ENCODE peak calls at places on chromosomes 4 and X, in six cellular contexts. A, D, C, K, W and R are unnamed samples.

GRCh38 chr4:55939437-55939836 is 9.3 kb upstream of the CEP135 start:
- DNase-seq in A (no peak), D (no peak), C (no peak), K (no peak), W (no peak), R (no peak)

GRCh38 chr4:120025516-120025915 is 41.1 kb downstream of the MAD2L1 start:
- DNase-seq in A (no peak), D (no peak), C (no peak), K (no peak), W (no peak), R (no peak)

GRCh38 chrX:14010566-14010965 is 19.1 kb downstream of the GEMIN8 start:
- DNase-seq in A (no peak), D (no peak), C (no peak), K (no peak), W (no peak), R (no peak)

GRCh38 chrX:54695231-54695630 is 102.8 kb downstream of the ITIH6 start:
- DNase-seq in A (no peak), D (no peak), C (no peak), K (no peak), W (no peak), R (no peak)

GRCh38 chrX:30489323-30489722 is 88.2 kb downstream of the TASL start:
- DNase-seq in A (no peak), D (no peak), C (peak; percentile 9), K (peak; percentile 3), W (no peak), R (no peak)

GRCh38 chrX:21926527-21927278 is 13.8 kb upstream of the SMS start:
- DNase-seq in A (no peak), D (no peak), C (peak; percentile 77), K (no peak), W (no peak), R (no peak)

GRCh38 chr4:128427832-128428366 is 140.3 kb upstream of the PGRMC2 start:
- DNase-seq in A (no peak), D (no peak), C (peak; percentile 79), K (peak; percentile 33), W (no peak), R (no peak)

GRCh38 chr4:107586321-107586720 is 133.7 kb downstream of the PAPSS1 start:
- DNase-seq in A (no peak), D (no peak), C (no peak), K (no peak), W (no peak), R (no peak)

GRCh38 chrX:66200855-66201795 is 37.1 kb downstream of the HEPH start:
- DNase-seq in A (no peak), D (no peak), C (no peak), K (no peak), W (no peak), R (no peak)

GRCh38 chr4:66694716-66695115 is 850.6 kb downstream of the CENPC start:
- DNase-seq in A (no peak), D (no peak), C (no peak), K (no peak), W (no peak), R (no peak)

GRCh38 chr4:1660948-1661677 is 23.0 kb downstream of the FAM53A start:
- DNase-seq in A (no peak), D (no peak), C (no peak), K (no peak), W (no peak), R (no peak)

GRCh38 chrX:86149089-86149488 is 838 bp downstream of the DACH2 start:
- DNase-seq in A (no peak), D (no peak), C (no peak), K (no peak), W (no peak), R (no peak)

GRCh38 chr4:139099366-139099982 is 77.5 kb downstream of the ELF2 start:
- DNase-seq in A (no peak), D (peak; percentile 31), C (peak; percentile 47), K (peak; percentile 70), W (no peak), R (peak; percentile 82)

GRCh38 chrX:47664737-47665136 is 5.8 kb upstream of the UXT start:
- DNase-seq in A (no peak), D (no peak), C (no peak), K (peak; percentile 24), W (no peak), R (no peak)

GRCh38 chr4:16598241-16599224 is 299.9 kb downstream of the LDB2 start:
- DNase-seq in A (no peak), D (no peak), C (no peak), K (no peak), W (no peak), R (no peak)

GRCh38 chrX:132216806-132217202 is 2.4 kb downstream of the RAP2C start:
- DNase-seq in A (no peak), D (no peak), C (no peak), K (no peak), W (no peak), R (no peak)

GRCh38 chr4:79623125-79623905 is 215.3 kb upstream of the GK2 start:
- DNase-seq in A (no peak), D (no peak), C (no peak), K (no peak), W (no peak), R (peak; percentile 73)

GRCh38 chrX:27548624-27549023 is 41.5 kb upstream of the DCAF8L2 start:
- DNase-seq in A (no peak), D (no peak), C (no peak), K (no peak), W (no peak), R (no peak)

GRCh38 chr4:145625677-145626622 is 6.8 kb downstream of the MMAA start:
- DNase-seq in A (no peak), D (no peak), C (no peak), K (no peak), W (no peak), R (no peak)

GRCh38 chr4:111268769-111269414 is 646.0 kb upstream of the PITX2 start:
- DNase-seq in A (no peak), D (no peak), C (no peak), K (no peak), W (no peak), R (no peak)

GRCh38 chr4:108706289-108706688 is 55.9 kb downstream of the OSTC start:
- DNase-seq in A (no peak), D (no peak), C (no peak), K (no peak), W (no peak), R (no peak)

GRCh38 chrX:117839544-117839943 is 277.1 kb downstream of the KLHL13 start:
- DNase-seq in A (no peak), D (no peak), C (no peak), K (peak; percentile 13), W (no peak), R (no peak)

GRCh38 chrX:1646009-1646408 is 31.1 kb downstream of the ASMT start:
- DNase-seq in A (no peak), D (no peak), C (no peak), K (no peak), W (no peak), R (no peak)

GRCh38 chrX:155225774-155226173 is 9.5 kb downstream of the VBP1 start:
- DNase-seq in A (no peak), D (no peak), C (no peak), K (no peak), W (no peak), R (no peak)

GRCh38 chr4:48259748-48260147 is 9.9 kb downstream of the TEC start:
- DNase-seq in A (no peak), D (no peak), C (no peak), K (no peak), W (no peak), R (no peak)

GRCh38 chr4:48262926-48263325 is 6.7 kb downstream of the TEC start:
- DNase-seq in A (no peak), D (no peak), C (no peak), K (no peak), W (no peak), R (no peak)

GRCh38 chr4:48262484-48262883 is 7.2 kb downstream of the TEC start:
- DNase-seq in A (no peak), D (no peak), C (no peak), K (no peak), W (no peak), R (no peak)

GRCh38 chr4:48258845-48259397 is 10.7 kb downstream of the TEC start:
- DNase-seq in A (no peak), D (no peak), C (no peak), K (no peak), W (no peak), R (no peak)

GRCh38 chr4:48261288-48261687 is 8.3 kb downstream of the TEC start:
- DNase-seq in A (no peak), D (no peak), C (no peak), K (no peak), W (no peak), R (no peak)
- TF ChIP-seq EP300 in A (no peak), D (no peak), C (no peak), K (no peak), W (no peak), R (no peak)

DNA sequence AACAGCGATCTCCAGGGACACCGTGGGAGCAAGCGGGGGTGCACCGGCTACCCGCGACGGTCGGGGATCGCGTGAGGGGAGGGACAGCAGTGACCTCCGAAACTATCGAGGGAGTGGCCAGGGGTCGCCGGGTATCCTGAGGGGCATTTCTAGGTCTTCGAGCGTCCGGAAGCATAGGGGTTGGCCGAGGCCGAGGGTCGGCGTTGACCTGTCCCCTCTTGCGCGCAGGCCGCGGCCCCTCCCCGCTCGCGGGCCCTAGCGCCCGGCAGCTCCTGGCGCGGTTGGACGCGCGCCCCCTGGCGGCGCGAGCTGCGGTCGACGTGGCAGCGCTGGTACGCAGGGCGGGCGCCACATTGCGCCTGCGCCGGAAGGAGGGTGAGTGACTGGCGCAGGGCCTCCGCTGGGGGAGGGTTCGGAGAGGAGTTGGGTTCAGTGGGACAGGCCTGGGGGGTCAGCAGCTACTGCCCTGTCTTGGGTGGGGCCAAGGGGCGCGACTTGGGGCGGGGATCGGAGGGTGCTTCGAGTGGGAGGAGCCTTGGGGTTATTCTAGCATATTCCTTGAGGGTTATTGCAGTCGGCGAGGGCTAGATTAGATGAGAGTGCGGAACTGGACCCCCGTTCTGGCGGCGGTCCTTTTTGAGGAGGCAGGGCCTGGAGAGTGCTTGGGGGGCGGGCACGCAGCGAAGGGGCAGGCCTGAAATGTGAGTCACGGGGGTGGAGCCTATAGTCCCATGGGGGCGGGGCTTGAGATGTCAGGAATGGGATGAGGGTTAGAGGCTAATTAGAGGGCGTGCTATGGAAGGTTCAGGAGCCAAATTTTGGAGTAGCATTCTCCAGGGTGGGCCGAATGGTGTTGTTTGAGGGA is 1.2 kb downstream of the MAGIX start:
- DNase-seq in A (peak; percentile 92), D (peak; percentile 83), C (peak; percentile 72), K (peak; percentile 68), W (peak; percentile 95), R (peak; percentile 94)
- TF ChIP-seq CTCF in A (peak; percentile 60), D (peak; percentile 90), C (peak; percentile 81), K (peak; percentile 77), W (peak; percentile 85), R (peak; percentile 76)

GRCh38 chrX:105880491-105880890 is 58.2 kb downstream of the NRK start:
- DNase-seq in A (no peak), D (no peak), C (no peak), K (no peak), W (no peak), R (no peak)
- TF ChIP-seq EP300 in A (no peak), D (no peak), C (no peak), K (no peak), W (no peak), R (no peak)

GRCh38 chr4:168028970-168029610 is 63.2 kb upstream of the ANXA10 start:
- DNase-seq in A (no peak), D (no peak), C (no peak), K (no peak), W (no peak), R (no peak)

DNA sequence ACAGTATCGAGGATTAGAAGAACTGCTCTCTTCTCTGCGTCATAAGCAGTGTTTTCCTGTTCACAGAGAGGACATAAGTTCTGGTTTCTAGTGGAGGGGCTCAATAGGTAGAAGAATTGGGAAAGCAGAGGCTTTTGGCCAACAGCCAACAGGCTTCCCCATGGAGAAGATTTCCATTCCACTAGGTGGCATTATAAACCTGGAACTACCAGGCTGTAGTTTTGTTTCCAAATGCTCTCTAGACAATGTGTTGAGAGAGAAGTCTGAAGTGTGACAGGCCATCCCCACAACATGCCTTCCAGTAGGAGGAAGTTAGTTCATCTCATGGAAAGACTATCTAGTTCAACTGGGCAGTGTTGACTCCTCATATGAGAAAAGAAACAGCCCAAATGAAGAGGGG is 63.8 kb upstream of the ANXA10 start:
- DNase-seq in A (no peak), D (no peak), C (peak; percentile 6), K (no peak), W (no peak), R (no peak)
- TF ChIP-seq CTCF in A (no peak), D (no peak), C (peak; percentile 31), K (no peak), W (no peak), R (no peak)